ENCODE peak calls at places on chromosomes 12 and 14, in seven cellular contexts. R is PC-3, I is neural progenitor cell, Z is GM23338, N is GM23248, Y is HCT116, S is MM.1S. X is an unnamed sample.
A peak's percentile ranks its signal among the peaks of the same experiment; 100 is the strongest.

GRCh38 chr12:46491548-46491947 is 119.0 kb upstream of the SLC38A2 start:
- DNase-seq in Y (no peak), R (no peak), S (no peak), N (no peak), I (no peak), Z (no peak), X (no peak)

GRCh38 chr14:24051162-24051788 is 534 bp upstream of the CARMIL3 start:
- DNase-seq in N (no peak), Z (peak; percentile 52), Y (no peak), S (no peak), R (no peak), I (no peak), X (no peak)

GRCh38 chr12:23222801-23223200 is 597.8 kb downstream of the ETNK1 start:
- DNase-seq in R (no peak), I (no peak), S (peak; percentile 95), N (no peak), Y (no peak), Z (no peak), X (no peak)

GRCh38 chr12:116818948-116819832 is 62.1 kb downstream of the HRK start:
- DNase-seq in R (peak; percentile 92), I (peak; percentile 97), N (peak; percentile 97), S (peak; percentile 67), Y (peak; percentile 76), Z (peak; percentile 86), X (peak; percentile 97)

GRCh38 chr14:65354715-65355114 is 57.8 kb upstream of the FUT8 start:
- DNase-seq in Z (peak; percentile 3), Y (no peak), N (no peak), R (peak; percentile 29), I (no peak), S (no peak), X (peak; percentile 44)

GRCh38 chr14:62743569-62743968 is 301.7 kb downstream of the KCNH5 start:
- DNase-seq in R (no peak), I (no peak), S (no peak), Y (no peak), Z (peak; percentile 13), N (no peak), X (no peak)

GRCh38 chr12:66065146-66065545 is 65.4 kb downstream of the LLPH start:
- DNase-seq in Z (no peak), Y (no peak), S (no peak), N (peak; percentile 56), R (no peak), I (no peak), X (no peak)

GRCh38 chr14:92539875-92540274 is 26.3 kb downstream of the RIN3 start:
- DNase-seq in Z (no peak), Y (no peak), S (no peak), N (no peak), I (no peak), R (no peak), X (no peak)

GRCh38 chr12:124501080-124501642 is 66.3 kb downstream of the NCOR2 start:
- DNase-seq in R (no peak), I (peak; percentile 52), N (no peak), Z (no peak), S (no peak), Y (no peak), X (no peak)

GRCh38 chr14:77185093-77185465 is 3.5 kb downstream of the TMEM63C start:
- DNase-seq in S (no peak), N (no peak), I (no peak), Z (no peak), R (peak; percentile 41), Y (no peak), X (no peak)

GRCh38 chr14:77183896-77184295 is 2.3 kb downstream of the TMEM63C start:
- DNase-seq in Z (no peak), Y (no peak), I (no peak), S (no peak), N (no peak), R (no peak), X (no peak)

GRCh38 chr14:77181124-77181602 is 435 bp upstream of the TMEM63C start:
- DNase-seq in I (no peak), N (no peak), R (no peak), S (peak; percentile 64), Z (no peak), Y (no peak), X (no peak)

GRCh38 chr14:77184396-77185092 is 2.9 kb downstream of the TMEM63C start:
- DNase-seq in I (no peak), S (peak; percentile 9), N (no peak), R (peak; percentile 18), Z (no peak), Y (no peak), X (peak; percentile 65)

DNA sequence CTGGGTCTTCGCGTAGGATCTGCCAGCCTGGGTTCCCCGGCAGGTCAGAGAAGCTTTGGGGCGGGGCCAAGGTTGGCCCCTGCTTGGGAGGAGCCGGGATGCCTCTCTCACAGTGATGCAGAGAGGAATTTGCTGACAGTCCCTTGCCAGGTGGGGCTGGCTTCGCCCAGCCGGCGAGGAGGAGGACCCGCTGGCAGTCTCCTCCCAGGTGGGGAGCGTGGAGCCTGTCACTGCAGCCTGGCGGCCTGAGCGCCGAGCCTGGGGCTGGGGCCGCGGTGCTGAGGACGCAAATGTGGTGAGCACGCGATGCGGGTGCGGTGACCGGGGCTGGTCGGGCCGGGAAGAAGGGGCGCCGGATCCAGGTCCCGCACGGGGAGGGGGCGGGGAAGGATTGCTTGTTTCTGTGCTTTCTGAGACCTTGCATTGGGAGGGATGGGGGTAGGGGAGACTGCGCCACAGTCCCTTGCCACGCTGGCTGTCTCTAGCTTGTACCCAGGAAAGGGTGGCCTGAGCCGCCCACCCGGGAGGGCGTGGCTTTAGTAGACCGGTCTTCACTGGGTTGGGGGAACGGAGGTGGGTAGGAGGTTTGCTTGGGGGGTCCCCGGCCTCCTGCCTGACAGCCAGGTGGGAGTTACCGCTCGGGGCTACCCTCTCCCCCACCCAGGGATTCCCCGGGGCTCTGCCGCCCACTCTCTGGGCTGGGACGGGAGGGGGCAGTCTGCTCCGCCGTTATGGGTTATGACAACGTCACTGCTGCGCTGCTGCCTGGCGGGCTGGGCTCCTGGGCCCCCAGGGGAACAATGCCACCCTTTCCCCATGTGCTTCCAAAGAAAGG is at the start of gene TMEM63C:
- DNase-seq in S (peak; percentile 91), R (peak; percentile 98), Z (peak; percentile 99), N (peak; percentile 6), I (peak; percentile 98), Y (peak; percentile 93), X (peak; percentile 92)
- TF ChIP-seq EZH2phosphoT487 in S (no peak), R (no peak), Z (no peak), N (no peak), I (no peak), Y (no peak), X (no peak)

DNA sequence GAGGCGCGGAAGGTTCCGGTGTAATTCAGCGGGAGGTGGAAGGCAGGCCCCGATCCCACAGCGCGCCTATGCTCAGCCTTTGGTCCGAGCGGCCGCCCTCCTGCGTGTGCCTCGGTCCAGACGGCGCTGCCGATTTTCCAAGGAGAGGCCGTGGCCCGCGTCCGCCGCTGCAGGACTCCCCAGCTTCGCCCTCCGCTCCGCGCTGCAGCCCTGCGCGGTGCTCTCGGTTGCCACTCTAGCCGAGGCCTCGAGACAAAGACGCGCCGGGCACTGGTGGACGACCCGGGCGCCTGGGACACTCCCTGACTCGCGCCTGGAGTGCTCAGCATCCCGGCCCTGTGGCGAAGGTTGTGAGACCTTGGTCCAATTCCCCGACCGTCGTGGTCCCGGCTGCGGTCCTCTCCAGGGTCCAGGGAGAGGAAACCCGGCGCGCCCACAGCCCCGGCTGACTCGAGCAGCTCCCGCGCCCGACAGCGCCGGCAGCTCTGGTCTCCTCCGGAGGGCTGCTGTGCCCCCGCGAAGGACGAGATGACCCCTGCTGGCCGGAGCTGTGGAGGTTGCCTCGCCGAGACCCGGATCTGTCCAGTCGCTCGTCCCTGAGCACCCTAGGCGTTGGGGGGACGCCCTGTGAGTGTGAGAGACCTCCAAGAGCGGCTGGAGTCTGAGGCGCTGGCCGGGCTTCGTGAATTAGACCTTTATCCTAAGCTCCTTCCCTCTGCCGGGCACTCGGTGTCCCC is 6.5 kb downstream of the HOXC12 start:
- DNase-seq in R (no peak), N (no peak), Z (no peak), I (peak; percentile 69), Y (no peak), S (no peak), X (no peak)
- TF ChIP-seq EZH2 in R (no peak), N (peak; percentile 73), Z (peak; percentile 94), I (peak; percentile 99), Y (no peak), S (no peak), X (peak; percentile 71)

GRCh38 chr12:89525824-89526770 is at the start of gene POC1B:
- DNase-seq in I (peak; percentile 90), N (peak; percentile 83), R (peak; percentile 80), Y (peak; percentile 74), S (peak; percentile 75), Z (peak; percentile 84), X (peak; percentile 84)

GRCh38 chr12:89525002-89525823 is 617 bp upstream of the GALNT4 start:
- DNase-seq in N (peak; percentile 64), S (peak; percentile 63), R (peak; percentile 42), Y (no peak), Z (peak; percentile 79), I (peak; percentile 73), X (peak; percentile 74)

GRCh38 chr12:89528434-89528833 is 2.6 kb upstream of the POC1B start:
- DNase-seq in Y (no peak), N (no peak), I (no peak), S (no peak), R (no peak), Z (no peak), X (no peak)

GRCh38 chr12:89524201-89525001 is at the start of gene GALNT4:
- DNase-seq in Y (peak; percentile 62), R (peak; percentile 90), N (peak; percentile 93), S (peak; percentile 88), I (peak; percentile 90), Z (peak; percentile 91), X (peak; percentile 94)

DNA sequence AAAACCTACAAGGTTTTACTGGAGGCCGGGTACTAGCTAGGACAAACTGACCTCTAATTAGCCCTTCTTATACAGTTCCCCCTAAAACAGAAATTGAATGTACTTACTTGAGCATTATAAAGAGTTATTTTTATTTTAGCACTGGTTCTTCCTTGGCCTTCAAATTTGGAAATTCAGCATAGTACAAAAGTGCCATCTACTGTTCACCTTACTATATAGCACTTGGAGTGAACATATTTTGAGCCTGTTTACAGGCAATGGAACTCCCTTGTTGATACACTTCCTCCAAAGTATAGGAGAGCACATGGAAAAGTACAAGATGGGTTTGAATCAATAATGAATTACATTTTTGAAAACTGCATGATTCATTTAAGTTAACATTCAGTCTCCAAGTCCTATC is 3.9 kb upstream of the POC1B start:
- DNase-seq in N (peak; percentile 71), S (peak; percentile 57), Z (peak; percentile 30), I (peak; percentile 27), R (peak; percentile 74), Y (no peak), X (peak; percentile 55)
- H3K27me3 ChIP-seq in N (no peaks in the 10 kb centered on the region), S (no peaks in the 10 kb centered on the region), Z (no peaks in the 10 kb centered on the region), I (no peaks in the 10 kb centered on the region), R (no peaks in the 10 kb centered on the region), Y (no peaks in the 10 kb centered on the region), X (no peaks in the 10 kb centered on the region)

DNA sequence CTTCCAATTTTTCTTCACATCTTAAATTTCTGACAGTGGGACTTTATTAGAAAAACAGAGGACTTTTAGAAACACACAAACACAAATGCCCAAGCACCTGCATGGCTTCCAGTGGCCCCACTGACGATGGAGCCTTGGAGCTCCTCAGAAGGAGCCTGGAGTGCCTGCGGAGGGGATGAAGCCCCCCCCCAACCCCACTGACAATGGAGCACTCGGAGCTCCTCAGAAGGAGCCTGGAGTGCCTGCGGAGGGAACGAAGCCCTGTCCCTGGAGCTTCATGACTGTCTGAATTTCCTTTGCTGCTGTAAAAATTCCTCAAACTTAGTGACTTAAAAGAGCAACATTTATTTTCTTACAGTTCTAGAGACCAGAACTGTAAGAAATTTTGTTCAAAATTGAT is 80.1 kb upstream of the VRK1 start:
- DNase-seq in Z (peak; percentile 8), R (no peak), Y (no peak), S (no peak), I (no peak), N (no peak), X (no peak)
- TF ChIP-seq EZH2phosphoT487 in Z (no peak), R (no peak), Y (no peak), S (no peak), I (no peak), N (no peak), X (no peak)